ENCODE peak calls at places on chromosomes 13 and 19, in seven cellular contexts. D is cardiac muscle cell, I is hepatocyte, U is Calu3, E is hepatic stellate cell, H is AG04449, V is germinal center. A is an unnamed sample.
A peak's percentile ranks its signal among the peaks of the same experiment; 100 is the strongest.

GRCh38 chr13:93534181-93534700 is 307.6 kb downstream of the GPC6 start:
- DNase-seq in D (no peak), I (no peak), U (no peak), E (no peak), H (no peak), V (no peak), A (no peak)

GRCh38 chr13:26996965-26997752 is 174.5 kb downstream of the USP12 start:
- DNase-seq in D (no peak), I (no peak), U (no peak), E (peak; percentile 37), H (no peak), V (peak; percentile 76), A (no peak)

GRCh38 chr13:102399791-102400618 is 1.8 kb downstream of the FGF14 start:
- DNase-seq in D (peak; percentile 9), I (no peak), U (peak; percentile 4), E (peak; percentile 20), H (no peak), V (peak; percentile 22), A (peak; percentile 3)

GRCh38 chr19:46073268-46073922 is 32.6 kb upstream of the IGFL4 start:
- DNase-seq in D (no peak), I (no peak), U (no peak), E (no peak), H (no peak), V (no peak), A (peak; percentile 75)

GRCh38 chr13:100650321-100650720 is 24.3 kb downstream of the TMTC4 start:
- DNase-seq in D (no peak), I (no peak), U (no peak), E (no peak), H (no peak), V (no peak), A (no peak)

GRCh38 chr13:105665284-105665683 is 870.2 kb downstream of the EFNB2 start:
- DNase-seq in D (no peak), I (no peak), U (no peak), E (no peak), H (peak; percentile 56), V (no peak), A (peak; percentile 86)

GRCh38 chr13:100983111-100983510 is 308.5 kb upstream of the TMTC4 start:
- DNase-seq in D (no peak), I (no peak), U (no peak), E (no peak), H (no peak), V (no peak), A (no peak)

GRCh38 chr19:4328243-4328990 is 10.2 kb downstream of the STAP2 start:
- DNase-seq in D (peak; percentile 99), I (peak; percentile 97), U (no peak), E (peak; percentile 88), H (peak; percentile 65), V (peak; percentile 95), A (no peak)

GRCh38 chr19:14432817-14433453 is at the start of gene PKN1:
- DNase-seq in D (peak; percentile 82), I (peak; percentile 84), U (peak; percentile 69), E (peak; percentile 75), H (no peak), V (peak; percentile 79), A (no peak)

GRCh38 chr13:28568286-28568685 is 73.4 kb upstream of the FLT1 start:
- DNase-seq in D (peak; percentile 90), I (peak; percentile 37), U (no peak), E (no peak), H (no peak), V (no peak), A (no peak)

GRCh38 chr19:6064016-6064702 is 46.1 kb downstream of the RFX2 start:
- DNase-seq in D (no peak), I (no peak), U (no peak), E (no peak), H (no peak), V (no peak), A (peak; percentile 42)

GRCh38 chr13:90545070-90545840 is 802.2 kb upstream of the MIR17HG start:
- DNase-seq in D (no peak), I (no peak), U (peak; percentile 13), E (no peak), H (no peak), V (no peak), A (peak; percentile 41)

GRCh38 chr13:114032121-114032799 is 58.4 kb upstream of the C13orf46 start:
- DNase-seq in D (no peak), I (no peak), U (no peak), E (peak; percentile 87), H (no peak), V (no peak), A (no peak)

GRCh38 chr19:14198384-14199376 is 7.3 kb downstream of the ADGRL1 start:
- DNase-seq in D (no peak), I (peak; percentile 15), U (no peak), E (no peak), H (no peak), V (no peak), A (no peak)

GRCh38 chr13:50153888-50154287 is 138.6 kb downstream of the KCNRG start:
- DNase-seq in D (no peak), I (no peak), U (no peak), E (no peak), H (no peak), V (no peak), A (no peak)

GRCh38 chr19:44951179-44952159 is 3.7 kb upstream of the CLPTM1 start:
- DNase-seq in D (peak; percentile 91), I (peak; percentile 94), U (peak; percentile 77), E (peak; percentile 84), H (peak; percentile 14), V (peak; percentile 82), A (peak; percentile 53)

GRCh38 chr13:23771966-23772365 is 117.2 kb downstream of the MIPEP start:
- DNase-seq in D (peak; percentile 19), I (no peak), U (no peak), E (no peak), H (no peak), V (no peak), A (peak; percentile 75)

GRCh38 chr13:50080158-50080855 is 65.1 kb downstream of the KCNRG start:
- DNase-seq in D (peak; percentile 36), I (peak; percentile 43), U (no peak), E (peak; percentile 22), H (no peak), V (peak; percentile 10), A (peak; percentile 50)

GRCh38 chr13:28012383-28012782 is 23.9 kb upstream of the URAD start:
- DNase-seq in D (no peak), I (no peak), U (no peak), E (no peak), H (no peak), V (no peak), A (peak; percentile 59)

GRCh38 chr13:107807306-107808073 is 407.8 kb downstream of the LIG4 start:
- DNase-seq in D (no peak), I (no peak), U (no peak), E (no peak), H (no peak), V (no peak), A (no peak)

GRCh38 chr13:31631716-31632115 is 107.6 kb upstream of the RXFP2 start:
- DNase-seq in D (no peak), I (no peak), U (no peak), E (no peak), H (no peak), V (no peak), A (no peak)

GRCh38 chr19:5022066-5022860 is 53.4 kb downstream of the KDM4B start:
- DNase-seq in D (no peak), I (no peak), U (no peak), E (no peak), H (no peak), V (no peak), A (no peak)

GRCh38 chr19:47886010-47886559 is at the start of gene SULT2A1:
- DNase-seq in D (no peak), I (peak; percentile 57), U (no peak), E (no peak), H (no peak), V (no peak), A (no peak)

GRCh38 chr19:44552324-44552723 is 22.8 kb upstream of the CEACAM20 start:
- DNase-seq in D (peak; percentile 14), I (peak; percentile 28), U (peak; percentile 62), E (peak; percentile 34), H (no peak), V (peak; percentile 63), A (peak; percentile 45)

GRCh38 chr19:32691952-32692726 is 518 bp downstream of the NUDT19 start:
- DNase-seq in D (no peak), I (peak; percentile 63), U (peak; percentile 63), E (peak; percentile 64), H (no peak), V (peak; percentile 43), A (peak; percentile 73)

GRCh38 chr19:19053508-19054314 is 10.1 kb upstream of the SLC25A42 start:
- DNase-seq in D (peak; percentile 86), I (peak; percentile 78), U (peak; percentile 56), E (peak; percentile 72), H (no peak), V (peak; percentile 67), A (no peak)

GRCh38 chr13:74708629-74709028 is 574.4 kb upstream of the KLF12 start:
- DNase-seq in D (no peak), I (no peak), U (no peak), E (no peak), H (no peak), V (no peak), A (no peak)

A was measured in mammary epithelial cell.